ENCODE peak calls at places on chromosome 3, in five cellular contexts. One of them, this sample, is unnamed.
A peak's percentile ranks its signal among the peaks of the same experiment; 100 is the strongest.

GRCh38 chr3:115789480-115789879 is 166.2 kb downstream of the GAP43 start:
- DNase-seq in HepG2: no peak
- DNase-seq in GM12878: no peak
- DNase-seq in A549: no peak
- DNase-seq in K562: no peak
- DNase-seq in this sample: no peak

GRCh38 chr3:9769426-9770275 is at the start of gene CAMK1:
- DNase-seq in HepG2: peak; percentile 45
- DNase-seq in GM12878: no peak
- DNase-seq in A549: peak; percentile 44
- DNase-seq in K562: peak; percentile 72
- DNase-seq in this sample: peak; percentile 86

GRCh38 chr3:51539291-51539891 is 872 bp downstream of the RAD54L2 start:
- DNase-seq in HepG2: no peak
- DNase-seq in GM12878: no peak
- DNase-seq in A549: peak; percentile 22
- DNase-seq in K562: peak; percentile 51
- DNase-seq in this sample: peak; percentile 59

GRCh38 chr3:117932441-117932840 is 1102.2 kb downstream of the IGSF11 start:
- DNase-seq in HepG2: no peak
- DNase-seq in GM12878: no peak
- DNase-seq in A549: no peak
- DNase-seq in K562: no peak
- DNase-seq in this sample: no peak

GRCh38 chr3:174532776-174533175 is 326.4 kb upstream of the NAALADL2 start:
- DNase-seq in HepG2: no peak
- DNase-seq in GM12878: no peak
- DNase-seq in A549: no peak
- DNase-seq in K562: no peak
- DNase-seq in this sample: peak; percentile 12

GRCh38 chr3:111858641-111859040 is 424 bp upstream of the PHLDB2 start:
- DNase-seq in HepG2: no peak
- DNase-seq in GM12878: no peak
- DNase-seq in A549: no peak
- DNase-seq in K562: no peak
- DNase-seq in this sample: peak; percentile 33

GRCh38 chr3:12428131-12428530 is 56.1 kb upstream of the TSEN2 start:
- DNase-seq in HepG2: no peak
- DNase-seq in GM12878: no peak
- DNase-seq in A549: no peak
- DNase-seq in K562: no peak
- DNase-seq in this sample: no peak

GRCh38 chr3:54866221-54866620 is 61.6 kb downstream of the LRTM1 start:
- DNase-seq in HepG2: no peak
- DNase-seq in GM12878: no peak
- DNase-seq in A549: no peak
- DNase-seq in K562: no peak
- DNase-seq in this sample: no peak

GRCh38 chr3:185807455-185808068 is 17.3 kb downstream of the IGF2BP2 start:
- DNase-seq in HepG2: no peak
- DNase-seq in GM12878: no peak
- DNase-seq in A549: peak; percentile 33
- DNase-seq in K562: no peak
- DNase-seq in this sample: peak; percentile 55

GRCh38 chr3:171261487-171261886 is 198.7 kb downstream of the TNIK start:
- DNase-seq in HepG2: no peak
- DNase-seq in GM12878: no peak
- DNase-seq in A549: peak; percentile 61
- DNase-seq in K562: no peak
- DNase-seq in this sample: no peak

GRCh38 chr3:128786434-128787020 is 60.5 kb downstream of the RAB7A start:
- DNase-seq in HepG2: no peak
- DNase-seq in GM12878: no peak
- DNase-seq in A549: no peak
- DNase-seq in K562: no peak
- DNase-seq in this sample: no peak

GRCh38 chr3:34727700-34728099 is 911.6 kb upstream of the ARPP21 start:
- DNase-seq in HepG2: peak; percentile 1
- DNase-seq in GM12878: peak; percentile 5
- DNase-seq in A549: peak; percentile 6
- DNase-seq in K562: no peak
- DNase-seq in this sample: no peak

GRCh38 chr3:127408684-127409420 is 121.0 kb upstream of the PRR20G start:
- DNase-seq in HepG2: no peak
- DNase-seq in GM12878: no peak
- DNase-seq in A549: no peak
- DNase-seq in K562: no peak
- DNase-seq in this sample: peak; percentile 59

GRCh38 chr3:43246956-43247355 is 39.4 kb upstream of the SNRK start:
- DNase-seq in HepG2: no peak
- DNase-seq in GM12878: no peak
- DNase-seq in A549: no peak
- DNase-seq in K562: no peak
- DNase-seq in this sample: peak; percentile 25

GRCh38 chr3:184428561-184429175 is 48.8 kb downstream of the CHRD start:
- DNase-seq in HepG2: no peak
- DNase-seq in GM12878: no peak
- DNase-seq in A549: no peak
- DNase-seq in K562: no peak
- DNase-seq in this sample: no peak

GRCh38 chr3:190701096-190701532 is 161.4 kb downstream of the GMNC start:
- DNase-seq in HepG2: peak; percentile 91
- DNase-seq in GM12878: no peak
- DNase-seq in A549: peak; percentile 79
- DNase-seq in K562: no peak
- DNase-seq in this sample: peak; percentile 66

GRCh38 chr3:125121246-125122010 is 65.6 kb upstream of the HEG1 start:
- DNase-seq in HepG2: no peak
- DNase-seq in GM12878: peak; percentile 60
- DNase-seq in A549: no peak
- DNase-seq in K562: no peak
- DNase-seq in this sample: no peak
- TF ChIP-seq JUNB in HepG2: no peak
- TF ChIP-seq JUNB in GM12878: no peak
- TF ChIP-seq JUNB in A549: no peak
- TF ChIP-seq JUNB in K562: no peak
- TF ChIP-seq JUNB in this sample: no peak

GRCh38 chr3:26652157-26652556 is 29.6 kb downstream of the LRRC3B start:
- DNase-seq in HepG2: no peak
- DNase-seq in GM12878: no peak
- DNase-seq in A549: no peak
- DNase-seq in K562: no peak
- DNase-seq in this sample: peak; percentile 15
- TF ChIP-seq JUNB in HepG2: no peak
- TF ChIP-seq JUNB in GM12878: no peak
- TF ChIP-seq JUNB in A549: no peak
- TF ChIP-seq JUNB in K562: no peak
- TF ChIP-seq JUNB in this sample: no peak

DNA sequence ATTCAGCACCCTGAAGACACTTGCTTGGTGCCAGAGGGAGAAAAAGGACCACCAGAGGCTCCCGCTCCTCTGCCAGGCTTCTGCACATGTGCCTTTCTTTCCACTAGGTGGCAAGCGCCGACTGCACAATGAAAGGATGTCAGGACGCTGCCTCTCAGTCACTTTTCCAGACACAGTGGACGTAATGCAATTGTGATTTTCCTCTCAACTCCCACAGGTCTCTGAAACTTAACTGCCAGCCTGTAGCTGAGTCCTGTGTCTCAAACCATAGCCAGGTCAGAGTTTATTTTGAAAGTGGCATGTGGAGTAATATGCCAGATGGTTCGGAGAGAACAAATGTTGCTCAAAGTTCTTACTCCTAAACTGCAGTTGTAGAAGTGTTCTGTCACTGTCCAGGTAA is 162.9 kb downstream of the ITPR1 start:
- DNase-seq in HepG2: peak; percentile 30
- DNase-seq in GM12878: no peak
- DNase-seq in A549: peak; percentile 77
- DNase-seq in K562: peak; percentile 64
- DNase-seq in this sample: peak; percentile 91
- TF ChIP-seq JUNB in HepG2: no peak
- TF ChIP-seq JUNB in GM12878: no peak
- TF ChIP-seq JUNB in A549: no peak
- TF ChIP-seq JUNB in K562: no peak
- TF ChIP-seq JUNB in this sample: no peak

GRCh38 chr3:123310741-123311140 is 109.0 kb downstream of the SEC22A start:
- DNase-seq in HepG2: no peak
- DNase-seq in GM12878: no peak
- DNase-seq in A549: peak; percentile 35
- DNase-seq in K562: no peak
- DNase-seq in this sample: no peak
- TF ChIP-seq JUNB in HepG2: no peak
- TF ChIP-seq JUNB in GM12878: no peak
- TF ChIP-seq JUNB in A549: no peak
- TF ChIP-seq JUNB in K562: no peak
- TF ChIP-seq JUNB in this sample: no peak

DNA sequence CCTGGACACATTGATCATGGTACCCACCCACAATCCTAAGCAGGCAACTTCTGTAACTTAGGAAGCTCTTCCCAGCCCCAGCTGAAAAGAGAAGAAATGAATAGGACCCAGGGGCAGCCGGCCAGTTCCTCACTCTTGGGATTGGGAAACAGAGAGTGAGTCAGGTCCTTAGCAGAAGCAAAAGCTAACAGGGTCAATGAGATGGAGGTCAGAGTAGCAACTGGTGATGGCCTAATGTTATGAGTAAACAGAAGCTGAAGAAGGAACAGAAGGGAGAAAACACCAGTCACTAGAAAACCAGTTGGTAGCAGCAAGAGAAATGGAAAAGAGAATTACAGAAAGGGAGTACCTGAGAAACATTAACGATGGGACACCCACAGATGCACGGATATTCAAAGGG is 20.0 kb downstream of the RIOX2 start:
- DNase-seq in HepG2: no peak
- DNase-seq in GM12878: no peak
- DNase-seq in A549: no peak
- DNase-seq in K562: no peak
- DNase-seq in this sample: no peak
- TF ChIP-seq JUNB in HepG2: no peak
- TF ChIP-seq JUNB in GM12878: no peak
- TF ChIP-seq JUNB in A549: no peak
- TF ChIP-seq JUNB in K562: no peak
- TF ChIP-seq JUNB in this sample: no peak

GRCh38 chr3:121648219-121648958 is 12.3 kb downstream of the HCLS1 start:
- DNase-seq in HepG2: no peak
- DNase-seq in GM12878: no peak
- DNase-seq in A549: no peak
- DNase-seq in K562: no peak
- DNase-seq in this sample: no peak

GRCh38 chr3:121645054-121645453 is 15.6 kb downstream of the HCLS1 start:
- DNase-seq in HepG2: no peak
- DNase-seq in GM12878: no peak
- DNase-seq in A549: no peak
- DNase-seq in K562: no peak
- DNase-seq in this sample: no peak

GRCh38 chr3:121641127-121641526 is 19.6 kb downstream of the HCLS1 start:
- DNase-seq in HepG2: no peak
- DNase-seq in GM12878: no peak
- DNase-seq in A549: no peak
- DNase-seq in K562: no peak
- DNase-seq in this sample: no peak

GRCh38 chr3:121637922-121638321 is 22.8 kb downstream of the HCLS1 start:
- DNase-seq in HepG2: no peak
- DNase-seq in GM12878: no peak
- DNase-seq in A549: no peak
- DNase-seq in K562: no peak
- DNase-seq in this sample: no peak

GRCh38 chr3:121642601-121643314 is 17.9 kb downstream of the HCLS1 start:
- DNase-seq in HepG2: peak; percentile 28
- DNase-seq in GM12878: no peak
- DNase-seq in A549: no peak
- DNase-seq in K562: no peak
- DNase-seq in this sample: no peak
- TF ChIP-seq JUNB in HepG2: no peak
- TF ChIP-seq JUNB in GM12878: no peak
- TF ChIP-seq JUNB in A549: no peak
- TF ChIP-seq JUNB in K562: no peak
- TF ChIP-seq JUNB in this sample: no peak

GRCh38 chr3:72153477-72154314 is 368.7 kb upstream of the PROK2 start:
- DNase-seq in HepG2: no peak
- DNase-seq in GM12878: no peak
- DNase-seq in A549: no peak
- DNase-seq in K562: no peak
- DNase-seq in this sample: no peak

GRCh38 chr3:72154391-72155300 is 369.7 kb upstream of the PROK2 start:
- DNase-seq in HepG2: no peak
- DNase-seq in GM12878: no peak
- DNase-seq in A549: no peak
- DNase-seq in K562: no peak
- DNase-seq in this sample: no peak

GRCh38 chr3:72150634-72151412 is 365.9 kb upstream of the PROK2 start:
- DNase-seq in HepG2: peak; percentile 91
- DNase-seq in GM12878: no peak
- DNase-seq in A549: peak; percentile 21
- DNase-seq in K562: no peak
- DNase-seq in this sample: no peak

GRCh38 chr3:72151465-72152238 is 366.7 kb upstream of the PROK2 start:
- DNase-seq in HepG2: peak; percentile 64
- DNase-seq in GM12878: no peak
- DNase-seq in A549: no peak
- DNase-seq in K562: no peak
- DNase-seq in this sample: no peak

DNA sequence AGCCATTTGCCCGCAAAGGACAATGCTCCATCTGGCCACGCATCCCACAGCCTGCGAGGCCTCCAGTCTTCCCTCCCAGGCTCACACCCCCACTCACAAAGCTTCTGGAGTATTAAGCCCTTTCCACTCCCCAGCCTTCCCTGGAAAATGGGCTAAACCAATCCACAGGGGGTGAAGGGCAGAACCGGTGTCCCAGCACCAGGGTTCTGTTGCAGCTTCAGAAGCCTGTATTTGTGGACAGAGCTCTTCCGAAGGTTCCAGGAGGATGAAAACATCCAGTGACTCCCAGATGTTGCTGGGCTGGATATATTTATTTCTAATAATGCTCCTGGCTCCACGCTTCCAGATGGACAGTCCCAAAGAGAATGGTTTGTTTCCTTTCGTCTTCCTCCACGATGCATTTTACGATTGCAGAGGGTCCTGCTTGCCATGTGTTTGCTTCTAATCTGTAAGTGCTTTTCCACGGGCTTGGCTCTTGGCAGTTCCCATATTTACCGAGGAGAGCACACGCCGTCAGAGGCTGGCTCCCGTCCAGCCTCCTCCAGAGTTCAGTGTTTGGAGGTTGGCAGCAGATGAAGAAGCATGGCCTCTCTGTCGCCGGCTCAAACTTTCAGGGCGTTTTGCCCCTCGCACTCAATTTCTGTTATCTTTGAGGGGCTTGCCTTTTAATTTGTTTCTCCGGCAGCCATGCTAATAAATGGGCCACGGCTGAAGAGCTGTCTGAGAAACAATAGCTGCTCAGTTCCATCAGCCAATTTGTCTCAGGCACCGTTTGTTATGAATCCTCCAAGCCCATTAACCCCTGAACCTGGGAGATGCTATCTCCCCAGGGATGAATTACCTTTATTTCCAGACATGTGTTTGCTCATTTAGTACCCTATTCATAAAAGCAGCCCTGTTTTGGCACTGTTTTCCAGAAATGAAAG is 367.9 kb upstream of the PROK2 start:
- DNase-seq in HepG2: peak; percentile 39
- DNase-seq in GM12878: no peak
- DNase-seq in A549: peak; percentile 36
- DNase-seq in K562: peak; percentile 48
- DNase-seq in this sample: no peak
- TF ChIP-seq JUNB in HepG2: no peak
- TF ChIP-seq JUNB in GM12878: no peak
- TF ChIP-seq JUNB in A549: no peak
- TF ChIP-seq JUNB in K562: no peak
- TF ChIP-seq JUNB in this sample: no peak